ENCODE peak calls at places on chromosomes 11 and 22, in nine cellular contexts. A is transverse colon; G is sigmoid colon; I is K562; Y is astrocyte; P is H1; R is CD8-positive, alpha-beta T cell; C is uterus; T is H9. N is an unnamed sample.

GRCh38 chr11:17770048-17770652 is 35.6 kb downstream of the KCNC1 start:
- DNase-seq in A (peak; percentile 87), G (no peak), I (peak; percentile 67), Y (no peak), P (no peak), R (no peak), C (no peak), T (peak; percentile 55), N (no peak)

GRCh38 chr11:116580828-116581227 is 192.0 kb downstream of the BUD13 start:
- DNase-seq in A (no peak), G (no peak), I (no peak), Y (no peak), P (peak; percentile 77), R (no peak), C (no peak), T (peak; percentile 95), N (no peak)

GRCh38 chr22:41021039-41021654 is 70.0 kb downstream of the RBX1 start:
- DNase-seq in A (peak; percentile 22), G (peak; percentile 65), I (no peak), Y (no peak), P (peak; percentile 59), R (no peak), C (peak; percentile 24), T (peak; percentile 42), N (peak; percentile 79)

GRCh38 chr22:32265882-32266767 is 11.0 kb upstream of the SLC5A4 start:
- DNase-seq in A (peak; percentile 66), G (peak; percentile 79), I (peak; percentile 69), Y (peak; percentile 41), P (peak; percentile 79), R (peak; percentile 57), C (peak; percentile 39), T (peak; percentile 65), N (no peak)

GRCh38 chr11:87353904-87354303 is 316.2 kb downstream of the TMEM135 start:
- DNase-seq in A (no peak), G (no peak), I (no peak), Y (no peak), P (no peak), R (no peak), C (no peak), T (no peak), N (no peak)

GRCh38 chr11:69078930-69079607 is 30.3 kb downstream of the TPCN2 start:
- DNase-seq in A (no peak), G (no peak), I (no peak), Y (no peak), P (no peak), R (no peak), C (no peak), T (no peak), N (peak; percentile 56)

GRCh38 chr11:124758355-124759267 is 3.5 kb downstream of the ESAM start:
- DNase-seq in A (peak; percentile 91), G (peak; percentile 82), I (peak; percentile 65), Y (peak; percentile 27), P (peak; percentile 90), R (peak; percentile 53), C (peak; percentile 53), T (peak; percentile 96), N (peak; percentile 87)

GRCh38 chr11:1548221-1549070 is 23.6 kb downstream of the DUSP8 start:
- DNase-seq in A (peak; percentile 87), G (peak; percentile 94), I (peak; percentile 23), Y (peak; percentile 25), P (peak; percentile 81), R (no peak), C (peak; percentile 76), T (peak; percentile 83), N (peak; percentile 87)

GRCh38 chr11:76653674-76654309 is 16.8 kb downstream of the LRRC32 start:
- DNase-seq in A (peak; percentile 31), G (peak; percentile 84), I (no peak), Y (peak; percentile 66), P (no peak), R (no peak), C (peak; percentile 71), T (peak; percentile 14), N (no peak)

GRCh38 chr11:30816959-30817880 is 231.1 kb upstream of the MPPED2 start:
- DNase-seq in A (no peak), G (no peak), I (no peak), Y (no peak), P (no peak), R (no peak), C (no peak), T (no peak), N (no peak)

GRCh38 chr11:2804701-2805387 is 80.7 kb downstream of the CDKN1C start:
- DNase-seq in A (peak; percentile 6), G (peak; percentile 64), I (no peak), Y (no peak), P (peak; percentile 44), R (no peak), C (peak; percentile 16), T (peak; percentile 26), N (no peak)

GRCh38 chr22:23126165-23127054 is 15.4 kb downstream of the RSPH14 start:
- DNase-seq in A (no peak), G (no peak), I (no peak), Y (no peak), P (no peak), R (no peak), C (no peak), T (no peak), N (no peak)

GRCh38 chr22:31289335-31289734 is 3.0 kb downstream of the PIK3IP1 start:
- DNase-seq in A (peak; percentile 71), G (peak; percentile 67), I (no peak), Y (no peak), P (no peak), R (no peak), C (no peak), T (no peak), N (no peak)

GRCh38 chr11:1109101-1109917 is 34.6 kb downstream of the MUC2 start:
- DNase-seq in A (no peak), G (no peak), I (no peak), Y (no peak), P (no peak), R (no peak), C (no peak), T (no peak), N (peak; percentile 61)

GRCh38 chr11:1762537-1763302 is 1.0 kb downstream of the CTSD start:
- DNase-seq in A (peak; percentile 91), G (no peak), I (peak; percentile 83), Y (no peak), P (no peak), R (no peak), C (no peak), T (no peak), N (peak; percentile 76)

GRCh38 chr11:64152841-64153691 is 12.8 kb downstream of the MACROD1 start:
- DNase-seq in A (peak; percentile 71), G (peak; percentile 81), I (peak; percentile 72), Y (no peak), P (peak; percentile 94), R (peak; percentile 65), C (peak; percentile 69), T (peak; percentile 74), N (peak; percentile 69)

GRCh38 chr22:49352361-49353169 is 475.1 kb downstream of the BRD1 start:
- DNase-seq in A (no peak), G (no peak), I (no peak), Y (no peak), P (no peak), R (no peak), C (no peak), T (peak; percentile 18), N (no peak)

GRCh38 chr11:67436459-67437081 is 912 bp downstream of the PTPRCAP start:
- DNase-seq in A (peak; percentile 78), G (no peak), I (peak; percentile 85), Y (no peak), P (peak; percentile 70), R (peak; percentile 58), C (peak; percentile 55), T (peak; percentile 85), N (peak; percentile 72)

GRCh38 chr11:61511383-61511782 is 2.8 kb downstream of the LRRC10B start:
- DNase-seq in A (no peak), G (no peak), I (no peak), Y (no peak), P (no peak), R (no peak), C (no peak), T (no peak), N (no peak)
- H3K27ac ChIP-seq in A (peak overlapping the region; percentile 78), G (no peak overlapping the region), I (no peak overlapping the region), Y (no peak overlapping the region), P (no peak overlapping the region), R (no peak overlapping the region), C (peak overlapping the region; percentile 42), T (no peak overlapping the region), N (no peak overlapping the region)

GRCh38 chr22:39184586-39185577 is 32.4 kb upstream of the CBX7 start:
- DNase-seq in A (no peak), G (peak; percentile 60), I (no peak), Y (peak; percentile 39), P (no peak), R (no peak), C (no peak), T (no peak), N (no peak)
- TF ChIP-seq CTCF in A (no peak), G (no peak), I (no peak), Y (no peak), P (no peak), R (no peak), C (no peak), T (no peak), N (no peak)

DNA sequence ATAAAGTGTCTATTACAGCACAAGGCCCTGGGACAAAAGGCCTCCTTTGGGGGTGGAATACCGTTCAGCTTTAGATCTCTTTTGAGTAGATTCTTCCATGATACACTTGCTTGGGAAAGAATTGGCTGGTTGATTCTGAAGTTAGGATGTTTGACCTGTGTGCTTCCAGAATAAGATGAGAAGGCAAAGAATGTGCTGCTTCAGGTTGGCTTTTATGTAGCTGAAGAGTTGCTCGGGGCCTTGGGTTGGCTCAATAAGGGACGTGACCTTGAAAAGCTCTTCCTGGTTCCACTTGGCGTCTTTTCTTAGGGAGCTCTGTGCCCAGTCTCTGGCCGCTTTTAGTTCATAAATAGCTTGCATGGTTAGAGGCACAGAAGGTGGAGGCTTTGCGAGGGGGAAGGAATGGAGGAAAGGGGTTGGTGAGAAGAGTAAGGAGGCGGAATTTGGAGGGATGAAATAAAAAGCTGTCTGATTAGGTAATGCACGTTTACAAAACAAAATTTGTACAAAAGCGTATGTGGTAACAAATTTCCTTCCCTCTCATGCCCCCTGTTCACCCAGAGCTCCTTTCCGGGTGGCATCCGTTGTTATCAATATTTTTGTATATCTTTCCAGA is 4.2 kb upstream of the SORL1-AS1 start:
- DNase-seq in A (no peak), G (no peak), I (no peak), Y (no peak), P (no peak), R (no peak), C (no peak), T (no peak), N (no peak)
- H3K4me1 ChIP-seq in A (peaks cover 7% of the 10 kb centered on the region), G (peaks cover 25% of the 10 kb centered on the region), I (no peaks in the 10 kb centered on the region), Y (peaks cover 4% of the 10 kb centered on the region), P (peaks cover 20% of the 10 kb centered on the region), R (peaks cover 84% of the 10 kb centered on the region), C (no peaks in the 10 kb centered on the region), T (peaks cover 17% of the 10 kb centered on the region), N (no peaks in the 10 kb centered on the region)

GRCh38 chr11:58770627-58771457 is 39.1 kb upstream of the GLYAT start:
- DNase-seq in A (no peak), G (no peak), I (peak; percentile 96), Y (peak; percentile 30), P (no peak), R (no peak), C (no peak), T (no peak), N (no peak)
- H3K27ac ChIP-seq in A (no peak overlapping the region), G (no peak overlapping the region), I (peak overlapping the region; percentile 81), Y (no peak overlapping the region), P (no peak overlapping the region), R (no peak overlapping the region), C (no peak overlapping the region), T (no peak overlapping the region), N (no peak overlapping the region)

N was measured in left lung.